ENCODE peak calls at places on chromosomes 7 and 10, in five cellular contexts. H is mammary epithelial cell, F is PC-3, D is RWPE1, V is heart right ventricle. M is an unnamed sample.

GRCh38 chr10:86334515-86335085 is 32.0 kb downstream of the GRID1 start:
- DNase-seq in D (peak; percentile 43), V (no peak), H (no peak), F (peak; percentile 50), M (no peak)

GRCh38 chr7:146788008-146788407 is 671.4 kb downstream of the CNTNAP2 start:
- DNase-seq in H (no peak), F (no peak), D (no peak), V (no peak), M (no peak)

GRCh38 chr7:100452513-100452912 is 11.5 kb downstream of the SPACDR start:
- DNase-seq in H (no peak), V (no peak), F (no peak), D (no peak), M (no peak)

GRCh38 chr7:134420509-134421125 is 38.3 kb downstream of the AKR1B1 start:
- DNase-seq in V (peak; percentile 38), D (peak; percentile 53), F (peak; percentile 79), H (peak; percentile 55), M (peak; percentile 64)

GRCh38 chr7:4626318-4626845 is 55.7 kb upstream of the FOXK1 start:
- DNase-seq in V (no peak), D (no peak), F (no peak), H (no peak), M (no peak)

GRCh38 chr10:110747609-110748464 is 103.7 kb downstream of the RBM20 start:
- DNase-seq in F (no peak), D (no peak), H (peak; percentile 7), V (no peak), M (no peak)

GRCh38 chr7:40401406-40401805 is 266.6 kb downstream of the SUGCT start:
- DNase-seq in D (no peak), V (no peak), H (no peak), F (no peak), M (no peak)

GRCh38 chr7:101784275-101785127 is 32.9 kb upstream of the CUX1 start:
- DNase-seq in H (no peak), D (no peak), V (peak; percentile 11), F (no peak), M (no peak)

GRCh38 chr10:125822878-125823662 is at the start of the genes BCCIP and UROS:
- DNase-seq in V (peak; percentile 92), F (peak; percentile 75), H (peak; percentile 80), D (peak; percentile 98), M (peak; percentile 82)

GRCh38 chr10:59839576-59839975 is 66.8 kb downstream of the CCDC6 start:
- DNase-seq in D (no peak), V (no peak), H (peak; percentile 48), F (peak; percentile 15), M (no peak)

GRCh38 chr7:12119638-12120303 is 91.3 kb upstream of the TMEM106B start:
- DNase-seq in D (no peak), H (no peak), F (no peak), V (no peak), M (no peak)

GRCh38 chr7:11153694-11154093 is 180.0 kb downstream of the PHF14 start:
- DNase-seq in H (no peak), D (no peak), F (no peak), V (no peak), M (no peak)

GRCh38 chr10:109191823-109192222 is 731.5 kb downstream of the XPNPEP1 start:
- DNase-seq in H (no peak), D (no peak), V (no peak), F (no peak), M (no peak)

GRCh38 chr10:109920011-109920410 is 3.3 kb downstream of the XPNPEP1 start:
- DNase-seq in V (no peak), H (no peak), F (no peak), D (no peak), M (no peak)

GRCh38 chr10:26622891-26623290 is 74.6 kb upstream of the PDSS1 start:
- DNase-seq in H (peak; percentile 0), F (no peak), D (no peak), V (no peak), M (no peak)

GRCh38 chr10:71780722-71781121 is 7.4 kb upstream of the VSIR start:
- DNase-seq in H (no peak), V (no peak), F (no peak), D (no peak), M (no peak)

GRCh38 chr10:5843814-5844705 is 30.8 kb upstream of the GDI2 start:
- DNase-seq in F (no peak), D (no peak), V (no peak), H (no peak), M (no peak)

GRCh38 chr10:86257683-86258082 is 108.9 kb downstream of the GRID1 start:
- DNase-seq in H (no peak), V (no peak), D (no peak), F (no peak), M (no peak)

GRCh38 chr7:151398446-151399304 is 11.2 kb downstream of the WDR86 start:
- DNase-seq in D (no peak), H (no peak), F (no peak), V (no peak), M (no peak)

GRCh38 chr7:80740778-80741545 is 102.5 kb downstream of the CD36 start:
- DNase-seq in V (no peak), D (no peak), F (peak; percentile 63), H (no peak), M (no peak)

GRCh38 chr7:95980073-95980655 is 207.8 kb downstream of the DYNC1I1 start:
- DNase-seq in H (no peak), D (no peak), V (no peak), F (no peak), M (no peak)

GRCh38 chr10:38143587-38143986 is 49.5 kb downstream of the ZNF37A start:
- DNase-seq in V (no peak), D (no peak), H (no peak), F (no peak), M (no peak)

GRCh38 chr7:99369767-99370353 is 4.7 kb upstream of the ARPC1B start:
- DNase-seq in V (no peak), H (no peak), F (no peak), D (no peak), M (no peak)

DNA sequence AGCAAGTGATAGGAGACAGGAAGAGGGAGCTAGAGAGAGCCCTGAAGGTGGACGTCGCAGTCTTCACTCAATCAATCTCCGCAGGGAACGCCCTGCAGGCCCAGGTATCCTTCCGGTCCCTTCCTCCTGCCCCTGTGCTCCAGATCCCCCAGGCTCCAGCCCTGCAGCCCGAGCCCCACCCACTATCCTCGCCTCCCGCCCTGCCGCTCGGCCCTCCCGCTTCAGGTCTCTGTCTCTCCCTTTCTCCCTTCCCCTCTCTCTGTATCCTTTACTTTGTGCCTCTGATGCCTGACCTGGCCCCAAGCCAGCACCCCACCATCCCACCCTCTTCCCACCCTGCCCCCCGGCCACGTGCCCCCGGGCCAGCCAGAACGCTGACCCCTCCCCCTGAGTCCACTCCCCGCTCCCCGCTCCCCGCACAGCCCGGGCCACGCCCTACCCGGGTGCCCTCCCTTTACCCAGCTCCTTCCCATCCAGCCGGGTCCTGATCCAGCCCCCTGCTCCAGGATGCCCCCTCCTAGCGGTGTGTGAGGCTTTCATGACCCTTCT is 127.7 kb downstream of the UBE2H start:
- DNase-seq in F (peak; percentile 91), V (peak; percentile 38), D (peak; percentile 61), H (peak; percentile 80), M (peak; percentile 60)
- TF ChIP-seq CTCF in F (peak; percentile 50), V (no peak), D (no peak), H (peak; percentile 21), M (no peak)

DNA sequence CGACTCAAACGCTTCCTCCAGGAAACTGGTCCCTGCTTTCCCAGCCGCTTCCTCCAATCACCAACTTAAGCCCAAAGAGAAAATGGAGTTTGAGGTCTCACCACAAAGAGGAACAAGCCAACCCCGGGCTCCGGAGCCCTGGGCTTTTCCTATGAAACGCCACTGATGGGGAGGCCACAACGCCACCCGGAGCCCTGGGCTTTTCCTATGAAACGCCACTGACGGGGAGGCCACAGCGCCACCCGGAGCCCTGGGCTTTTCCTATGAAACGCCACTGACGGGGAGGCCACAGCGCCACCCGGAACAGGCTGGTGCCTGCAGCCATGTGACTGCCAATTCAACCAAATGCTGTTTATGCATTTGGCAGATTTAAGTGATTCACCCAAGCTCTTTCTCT is 45.8 kb downstream of the DPYSL4 start:
- DNase-seq in H (no peak), D (no peak), F (no peak), V (peak; percentile 36), M (no peak)
- TF ChIP-seq CTCF in H (no peak), D (no peak), F (no peak), V (no peak), M (no peak)

DNA sequence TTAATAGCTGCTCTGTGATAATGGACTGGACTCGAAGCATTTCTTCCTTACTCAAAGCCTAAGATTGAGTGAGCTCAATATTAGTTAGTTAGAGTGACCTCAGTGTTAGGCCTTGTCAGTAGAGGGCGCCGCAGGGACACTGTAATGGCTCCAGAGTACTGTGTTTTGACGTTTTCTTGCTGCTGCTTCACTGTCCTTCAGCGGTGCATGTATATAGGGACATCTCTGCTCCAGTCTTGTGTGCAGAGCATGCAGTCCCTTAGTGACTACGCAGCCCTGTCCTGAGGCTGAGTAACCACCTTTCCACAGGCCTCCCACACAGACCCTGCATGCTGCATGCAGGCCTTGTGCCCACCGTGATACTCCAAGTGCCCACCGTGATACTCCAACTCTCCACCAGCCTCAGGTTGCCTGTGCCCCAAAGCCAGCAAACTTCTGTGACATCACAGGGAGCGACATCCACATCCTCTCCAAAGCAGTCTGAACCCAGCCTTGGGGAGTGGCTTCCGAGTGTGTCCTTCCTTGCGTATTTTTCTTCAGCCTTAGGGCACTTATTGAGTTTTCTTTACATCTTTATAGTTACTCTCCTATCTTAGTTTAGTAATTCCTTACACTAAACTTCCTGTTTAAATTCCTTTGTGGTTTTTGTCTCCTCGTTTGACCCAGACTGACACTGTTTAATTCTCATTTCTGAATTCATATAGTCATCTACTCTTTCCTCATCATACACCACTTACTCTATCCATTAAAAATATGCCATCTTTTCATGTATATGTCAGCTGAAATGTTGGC is 118.2 kb downstream of the JAZF1 start:
- DNase-seq in D (peak; percentile 45), F (peak; percentile 73), V (peak; percentile 54), H (peak; percentile 32), M (peak; percentile 77)
- TF ChIP-seq CTCF in D (peak; percentile 37), F (peak; percentile 85), V (peak; percentile 31), H (peak; percentile 70), M (peak; percentile 41)

DNA sequence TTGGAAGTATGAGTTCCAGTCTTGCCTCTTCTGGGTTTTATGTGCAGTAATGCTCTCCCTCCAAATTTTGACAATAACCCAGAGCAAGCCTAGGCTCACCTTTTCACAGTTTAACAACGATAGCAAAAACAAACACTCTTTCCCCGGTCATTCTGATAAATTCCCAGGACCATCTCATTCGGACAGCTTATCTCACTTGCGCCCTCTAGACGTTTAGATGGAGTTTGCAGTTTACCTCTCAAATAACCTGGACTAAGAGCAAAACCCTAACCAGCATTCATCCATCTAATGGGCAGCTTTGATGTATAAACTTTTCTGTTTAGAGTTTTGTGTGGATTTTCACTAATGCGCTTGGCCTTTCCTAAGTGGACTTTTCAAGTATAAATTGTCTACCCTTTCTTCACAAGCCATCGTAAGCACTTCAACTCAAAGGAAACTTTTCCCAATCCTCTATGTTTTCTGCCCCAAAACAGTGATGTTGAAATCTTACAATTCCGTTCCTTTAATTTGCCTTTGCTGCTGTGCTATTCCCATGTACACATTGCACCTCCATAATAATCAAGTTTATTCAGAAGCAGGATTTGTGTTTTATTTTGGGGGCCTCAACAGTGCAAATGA is 114.9 kb downstream of the HDAC9 start:
- DNase-seq in H (peak; percentile 7), F (peak; percentile 60), D (peak; percentile 10), V (no peak), M (peak; percentile 47)
- TF ChIP-seq CTCF in H (peak; percentile 65), F (peak; percentile 81), D (peak; percentile 25), V (no peak), M (peak; percentile 68)